ENCODE peak calls at places on chromosomes 11 and 22, in seven cellular contexts. One of them, this sample, is unnamed.

GRCh38 chr11:128610765-128611617 is 23.6 kb upstream of the ETS1 start:
- DNase-seq in gastrocnemius medialis: no peak
- DNase-seq in dorsolateral prefrontal cortex: no peak
- DNase-seq in GM06990: peak; percentile 84
- DNase-seq in prostate gland: no peak
- DNase-seq in lower leg skin: no peak
- DNase-seq in HCT116: no peak
- DNase-seq in this sample: peak; percentile 77

GRCh38 chr11:58742981-58743880 is 11.5 kb upstream of the GLYAT start:
- DNase-seq in gastrocnemius medialis: no peak
- DNase-seq in dorsolateral prefrontal cortex: no peak
- DNase-seq in GM06990: no peak
- DNase-seq in prostate gland: no peak
- DNase-seq in lower leg skin: no peak
- DNase-seq in HCT116: no peak
- DNase-seq in this sample: no peak

GRCh38 chr11:92811341-92811740 is 158.1 kb upstream of the MTNR1B start:
- DNase-seq in gastrocnemius medialis: no peak
- DNase-seq in dorsolateral prefrontal cortex: no peak
- DNase-seq in GM06990: no peak
- DNase-seq in prostate gland: no peak
- DNase-seq in lower leg skin: no peak
- DNase-seq in HCT116: no peak
- DNase-seq in this sample: no peak

GRCh38 chr22:29983296-29983917 is 96.9 kb upstream of the HORMAD2 start:
- DNase-seq in gastrocnemius medialis: no peak
- DNase-seq in dorsolateral prefrontal cortex: no peak
- DNase-seq in GM06990: no peak
- DNase-seq in prostate gland: no peak
- DNase-seq in lower leg skin: no peak
- DNase-seq in HCT116: no peak
- DNase-seq in this sample: no peak

GRCh38 chr11:14520902-14521151 is 641 bp upstream of the PSMA1 start:
- DNase-seq in gastrocnemius medialis: no peak
- DNase-seq in dorsolateral prefrontal cortex: no peak
- DNase-seq in GM06990: no peak
- DNase-seq in prostate gland: no peak
- DNase-seq in lower leg skin: no peak
- DNase-seq in HCT116: no peak
- DNase-seq in this sample: peak; percentile 10

GRCh38 chr11:73229321-73230275 is 11.5 kb downstream of the P2RY2 start:
- DNase-seq in gastrocnemius medialis: no peak
- DNase-seq in dorsolateral prefrontal cortex: no peak
- DNase-seq in GM06990: no peak
- DNase-seq in prostate gland: no peak
- DNase-seq in lower leg skin: peak; percentile 69
- DNase-seq in HCT116: no peak
- DNase-seq in this sample: no peak

GRCh38 chr11:15055620-15056356 is 17.6 kb upstream of the CALCB start:
- DNase-seq in gastrocnemius medialis: no peak
- DNase-seq in dorsolateral prefrontal cortex: no peak
- DNase-seq in GM06990: no peak
- DNase-seq in prostate gland: no peak
- DNase-seq in lower leg skin: no peak
- DNase-seq in HCT116: no peak
- DNase-seq in this sample: no peak

GRCh38 chr11:9820260-9820659 is 156.4 kb downstream of the SWAP70 start:
- DNase-seq in gastrocnemius medialis: peak; percentile 38
- DNase-seq in dorsolateral prefrontal cortex: no peak
- DNase-seq in GM06990: no peak
- DNase-seq in prostate gland: peak; percentile 23
- DNase-seq in lower leg skin: no peak
- DNase-seq in HCT116: no peak
- DNase-seq in this sample: no peak

GRCh38 chr11:115390441-115390840 is 113.8 kb downstream of the CADM1 start:
- DNase-seq in gastrocnemius medialis: no peak
- DNase-seq in dorsolateral prefrontal cortex: no peak
- DNase-seq in GM06990: peak; percentile 1
- DNase-seq in prostate gland: no peak
- DNase-seq in lower leg skin: no peak
- DNase-seq in HCT116: no peak
- DNase-seq in this sample: peak; percentile 2

GRCh38 chr11:45392154-45392553 is 106.0 kb upstream of the SYT13 start:
- DNase-seq in gastrocnemius medialis: no peak
- DNase-seq in dorsolateral prefrontal cortex: no peak
- DNase-seq in GM06990: no peak
- DNase-seq in prostate gland: no peak
- DNase-seq in lower leg skin: no peak
- DNase-seq in HCT116: no peak
- DNase-seq in this sample: no peak

GRCh38 chr22:21044931-21045584 is 688 bp upstream of the LRRC74B start:
- DNase-seq in gastrocnemius medialis: peak; percentile 47
- DNase-seq in dorsolateral prefrontal cortex: peak; percentile 36
- DNase-seq in GM06990: no peak
- DNase-seq in prostate gland: no peak
- DNase-seq in lower leg skin: no peak
- DNase-seq in HCT116: no peak
- DNase-seq in this sample: no peak

GRCh38 chr22:22171357-22172218 is 73.0 kb upstream of the VPREB1 start:
- DNase-seq in gastrocnemius medialis: no peak
- DNase-seq in dorsolateral prefrontal cortex: no peak
- DNase-seq in GM06990: peak; percentile 13
- DNase-seq in prostate gland: no peak
- DNase-seq in lower leg skin: no peak
- DNase-seq in HCT116: peak; percentile 45
- DNase-seq in this sample: no peak

GRCh38 chr11:122159173-122159701 is 43.2 kb upstream of the BLID start:
- DNase-seq in gastrocnemius medialis: no peak
- DNase-seq in dorsolateral prefrontal cortex: peak; percentile 42
- DNase-seq in GM06990: no peak
- DNase-seq in prostate gland: no peak
- DNase-seq in lower leg skin: no peak
- DNase-seq in HCT116: no peak
- DNase-seq in this sample: no peak

GRCh38 chr11:48103621-48104561 is 112.7 kb upstream of the OR4B1 start:
- DNase-seq in gastrocnemius medialis: no peak
- DNase-seq in dorsolateral prefrontal cortex: no peak
- DNase-seq in GM06990: no peak
- DNase-seq in prostate gland: peak; percentile 69
- DNase-seq in lower leg skin: peak; percentile 72
- DNase-seq in HCT116: no peak
- DNase-seq in this sample: no peak

GRCh38 chr11:22467741-22468140 is 129.6 kb downstream of the SLC17A6 start:
- DNase-seq in gastrocnemius medialis: no peak
- DNase-seq in dorsolateral prefrontal cortex: no peak
- DNase-seq in GM06990: no peak
- DNase-seq in prostate gland: no peak
- DNase-seq in lower leg skin: no peak
- DNase-seq in HCT116: no peak
- DNase-seq in this sample: no peak

GRCh38 chr22:49785841-49786451 is 41.7 kb downstream of the BRD1 start:
- DNase-seq in gastrocnemius medialis: peak; percentile 63
- DNase-seq in dorsolateral prefrontal cortex: peak; percentile 37
- DNase-seq in GM06990: no peak
- DNase-seq in prostate gland: no peak
- DNase-seq in lower leg skin: no peak
- DNase-seq in HCT116: no peak
- DNase-seq in this sample: no peak

GRCh38 chr11:110712643-110713468 is 619 bp upstream of the ARHGAP20 start:
- DNase-seq in gastrocnemius medialis: no peak
- DNase-seq in dorsolateral prefrontal cortex: peak; percentile 48
- DNase-seq in GM06990: no peak
- DNase-seq in prostate gland: peak; percentile 27
- DNase-seq in lower leg skin: no peak
- DNase-seq in HCT116: no peak
- DNase-seq in this sample: peak; percentile 36

GRCh38 chr22:38327396-38327795 is 10.2 kb upstream of the CSNK1E start:
- DNase-seq in gastrocnemius medialis: no peak
- DNase-seq in dorsolateral prefrontal cortex: no peak
- DNase-seq in GM06990: no peak
- DNase-seq in prostate gland: no peak
- DNase-seq in lower leg skin: no peak
- DNase-seq in HCT116: no peak
- DNase-seq in this sample: no peak

GRCh38 chr11:94103476-94103875 is 25.2 kb upstream of the PANX1 start:
- DNase-seq in gastrocnemius medialis: no peak
- DNase-seq in dorsolateral prefrontal cortex: no peak
- DNase-seq in GM06990: no peak
- DNase-seq in prostate gland: no peak
- DNase-seq in lower leg skin: no peak
- DNase-seq in HCT116: no peak
- DNase-seq in this sample: no peak

GRCh38 chr11:23976776-23977380 is 520.0 kb upstream of the LUZP2 start:
- DNase-seq in gastrocnemius medialis: no peak
- DNase-seq in dorsolateral prefrontal cortex: no peak
- DNase-seq in GM06990: no peak
- DNase-seq in prostate gland: no peak
- DNase-seq in lower leg skin: no peak
- DNase-seq in HCT116: no peak
- DNase-seq in this sample: no peak

DNA sequence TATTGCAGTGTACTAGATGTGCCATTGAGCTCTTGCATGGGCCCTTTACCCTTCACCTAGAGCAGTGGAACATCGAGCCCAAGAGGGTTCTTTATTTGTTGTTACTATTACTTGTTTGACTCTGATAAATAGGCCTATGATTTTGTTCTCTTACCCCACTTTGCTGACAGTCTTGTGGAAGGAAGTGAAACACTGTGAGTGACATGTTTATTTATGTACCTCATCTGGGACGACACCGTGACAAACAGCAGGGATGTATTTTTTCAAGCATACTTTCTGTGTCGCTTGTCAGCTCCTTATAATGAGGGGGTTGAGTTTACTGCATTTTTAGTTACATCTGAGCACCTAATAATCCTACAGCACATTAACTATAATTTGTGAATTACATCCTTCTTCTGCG is 1010.3 kb upstream of the TENM4 start:
- DNase-seq in gastrocnemius medialis: no peak
- DNase-seq in dorsolateral prefrontal cortex: no peak
- DNase-seq in GM06990: no peak
- DNase-seq in prostate gland: no peak
- DNase-seq in lower leg skin: no peak
- DNase-seq in HCT116: no peak
- DNase-seq in this sample: no peak
- TF ChIP-seq CTCF in gastrocnemius medialis: no peak
- TF ChIP-seq CTCF in dorsolateral prefrontal cortex: no peak
- TF ChIP-seq CTCF in GM06990: no peak
- TF ChIP-seq CTCF in prostate gland: no peak
- TF ChIP-seq CTCF in lower leg skin: no peak
- TF ChIP-seq CTCF in HCT116: no peak
- TF ChIP-seq CTCF in this sample: no peak

GRCh38 chr22:39577900-39578299 is 7.3 kb downstream of the CACNA1I start:
- DNase-seq in gastrocnemius medialis: no peak
- DNase-seq in dorsolateral prefrontal cortex: no peak
- DNase-seq in GM06990: no peak
- DNase-seq in prostate gland: no peak
- DNase-seq in lower leg skin: no peak
- DNase-seq in HCT116: no peak
- DNase-seq in this sample: no peak

GRCh38 chr22:39579909-39580571 is 9.5 kb downstream of the CACNA1I start:
- DNase-seq in gastrocnemius medialis: no peak
- DNase-seq in dorsolateral prefrontal cortex: no peak
- DNase-seq in GM06990: no peak
- DNase-seq in prostate gland: no peak
- DNase-seq in lower leg skin: no peak
- DNase-seq in HCT116: no peak
- DNase-seq in this sample: no peak

GRCh38 chr22:39581303-39581702 is 10.8 kb downstream of the CACNA1I start:
- DNase-seq in gastrocnemius medialis: no peak
- DNase-seq in dorsolateral prefrontal cortex: no peak
- DNase-seq in GM06990: no peak
- DNase-seq in prostate gland: no peak
- DNase-seq in lower leg skin: no peak
- DNase-seq in HCT116: no peak
- DNase-seq in this sample: no peak

GRCh38 chr22:39580795-39581194 is 10.2 kb downstream of the CACNA1I start:
- DNase-seq in gastrocnemius medialis: no peak
- DNase-seq in dorsolateral prefrontal cortex: no peak
- DNase-seq in GM06990: no peak
- DNase-seq in prostate gland: no peak
- DNase-seq in lower leg skin: no peak
- DNase-seq in HCT116: no peak
- DNase-seq in this sample: no peak

DNA sequence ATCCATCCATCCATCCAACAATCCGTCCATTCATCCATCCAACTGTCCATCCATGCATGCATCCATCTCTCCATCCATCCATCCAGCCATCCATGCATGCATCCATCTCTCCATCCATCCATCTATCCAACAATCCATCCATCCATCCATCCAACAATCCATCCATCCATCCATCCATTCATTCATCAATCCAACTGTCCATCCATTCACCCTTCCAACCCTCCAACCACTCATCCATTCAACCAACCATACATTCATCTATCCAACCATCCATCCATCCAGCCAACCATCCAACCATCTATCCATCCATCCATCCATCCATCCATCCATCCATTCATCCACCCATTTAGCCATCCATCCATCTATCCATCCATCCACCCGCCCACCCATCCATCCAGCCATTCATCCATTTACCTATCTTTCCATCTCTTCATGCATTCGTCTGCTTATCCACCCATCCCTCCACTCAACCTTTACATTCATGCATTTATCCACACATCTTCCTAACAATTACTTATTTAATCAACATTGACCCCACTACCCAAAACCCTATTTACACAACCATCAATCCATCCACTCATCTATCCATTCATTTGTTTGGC is 12.6 kb downstream of the CACNA1I start:
- DNase-seq in gastrocnemius medialis: no peak
- DNase-seq in dorsolateral prefrontal cortex: no peak
- DNase-seq in GM06990: no peak
- DNase-seq in prostate gland: no peak
- DNase-seq in lower leg skin: no peak
- DNase-seq in HCT116: no peak
- DNase-seq in this sample: no peak
- TF ChIP-seq CTCF in gastrocnemius medialis: no peak
- TF ChIP-seq CTCF in dorsolateral prefrontal cortex: no peak
- TF ChIP-seq CTCF in GM06990: no peak
- TF ChIP-seq CTCF in prostate gland: no peak
- TF ChIP-seq CTCF in lower leg skin: no peak
- TF ChIP-seq CTCF in HCT116: no peak
- TF ChIP-seq CTCF in this sample: no peak

GRCh38 chr11:56521955-56522354 is 21.1 kb downstream of the OR5M11 start:
- DNase-seq in gastrocnemius medialis: no peak
- DNase-seq in dorsolateral prefrontal cortex: no peak
- DNase-seq in GM06990: no peak
- DNase-seq in prostate gland: no peak
- DNase-seq in lower leg skin: no peak
- DNase-seq in HCT116: no peak
- DNase-seq in this sample: no peak
- TF ChIP-seq CTCF in gastrocnemius medialis: no peak
- TF ChIP-seq CTCF in dorsolateral prefrontal cortex: no peak
- TF ChIP-seq CTCF in GM06990: no peak
- TF ChIP-seq CTCF in prostate gland: peak; percentile 35
- TF ChIP-seq CTCF in lower leg skin: no peak
- TF ChIP-seq CTCF in HCT116: peak; percentile 15
- TF ChIP-seq CTCF in this sample: no peak

DNA sequence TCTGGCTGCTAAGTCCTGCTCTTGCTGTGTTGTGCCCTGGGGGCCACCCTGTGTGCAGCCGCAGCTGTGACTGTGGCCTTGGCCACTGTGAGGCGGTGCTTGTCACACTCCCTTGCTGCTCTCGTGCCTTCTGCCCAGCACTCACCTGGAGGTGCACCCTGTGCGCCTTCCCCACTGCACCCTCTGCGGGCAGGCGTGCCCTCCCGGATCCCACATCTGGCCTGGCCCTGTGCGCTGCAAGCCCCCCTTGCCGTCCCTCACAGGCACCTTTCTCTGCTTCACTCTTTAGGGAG is 27.2 kb downstream of the TBX1 start:
- DNase-seq in gastrocnemius medialis: no peak
- DNase-seq in dorsolateral prefrontal cortex: no peak
- DNase-seq in GM06990: no peak
- DNase-seq in prostate gland: no peak
- DNase-seq in lower leg skin: no peak
- DNase-seq in HCT116: no peak
- DNase-seq in this sample: no peak
- TF ChIP-seq CTCF in gastrocnemius medialis: no peak
- TF ChIP-seq CTCF in dorsolateral prefrontal cortex: no peak
- TF ChIP-seq CTCF in GM06990: no peak
- TF ChIP-seq CTCF in prostate gland: no peak
- TF ChIP-seq CTCF in lower leg skin: no peak
- TF ChIP-seq CTCF in HCT116: peak; percentile 12
- TF ChIP-seq CTCF in this sample: no peak

This sample was measured in GM20000.